ENCODE peak calls at places on chromosomes 7 and 10, in four cellular contexts. Y is WTC11, L is activated T-cell treated with anti-CD3 and anti-CD28 coated beads for 48 hours, B is hypothalamus. W is an unnamed sample.

GRCh38 chr7:137801003-137801402 is 45.8 kb downstream of the DGKI start:
- DNase-seq in B (no peak), L (no peak), Y (no peak), W (peak)

GRCh38 chr10:3395487-3395886 is 222.9 kb upstream of the PITRM1 start:
- DNase-seq in L (no peak), Y (no peak), B (no peak), W (no peak)

GRCh38 chr7:2732388-2732787 is 44.4 kb downstream of the AMZ1 start:
- DNase-seq in B (no peak), L (no peak), Y (no peak), W (no peak)

GRCh38 chr7:2967705-2968104 is 76.0 kb downstream of the CARD11 start:
- DNase-seq in B (no peak), L (no peak), Y (no peak), W (no peak)

GRCh38 chr10:51607436-51607835 is 92.0 kb downstream of the CSTF2T start:
- DNase-seq in Y (no peak), L (no peak), B (no peak), W (no peak)

GRCh38 chr10:59894114-59894513 is 12.2 kb downstream of the CCDC6 start:
- DNase-seq in L (no peak), B (no peak), Y (no peak), W (peak)

GRCh38 chr10:129875993-129876727 is 87.9 kb downstream of the EBF3 start:
- DNase-seq in Y (no peak), L (no peak), B (no peak), W (no peak)

GRCh38 chr10:51907342-51907741 is 207.9 kb upstream of the CSTF2T start:
- DNase-seq in B (no peak), Y (no peak), L (no peak), W (no peak)

W was measured in brain microvascular endothelial cell.